ENCODE peak calls at places on chromosomes 1 and 21, in nine cellular contexts. One of them, this sample, is unnamed.
A peak's percentile ranks its signal among the peaks of the same experiment; 100 is the strongest.

GRCh38 chr21:46117586-46118304 is 19.8 kb downstream of the COL6A2 start:
- DNase-seq in HFF-Myc: no peak
- DNase-seq in epithelial cell of esophagus: no peak
- DNase-seq in keratinocyte: no peak
- DNase-seq in mammary epithelial cell: no peak
- DNase-seq in coronary artery: peak; percentile 71
- DNase-seq in cardiac muscle cell: no peak
- DNase-seq in progenitor cell of endocrine pancreas: peak; percentile 9
- DNase-seq in A549: no peak
- DNase-seq in this sample: no peak

GRCh38 chr1:185969524-185969991 is 235.4 kb downstream of the HMCN1 start:
- DNase-seq in mammary epithelial cell: no peak
- DNase-seq in cardiac muscle cell: no peak
- DNase-seq in epithelial cell of esophagus: no peak
- DNase-seq in HFF-Myc: no peak
- DNase-seq in keratinocyte: no peak
- DNase-seq in A549: no peak
- DNase-seq in coronary artery: no peak
- DNase-seq in progenitor cell of endocrine pancreas: no peak
- DNase-seq in this sample: no peak

GRCh38 chr1:31214316-31215082 is 25.2 kb downstream of the NKAIN1 start:
- DNase-seq in coronary artery: no peak
- DNase-seq in HFF-Myc: no peak
- DNase-seq in cardiac muscle cell: peak; percentile 32
- DNase-seq in progenitor cell of endocrine pancreas: no peak
- DNase-seq in mammary epithelial cell: no peak
- DNase-seq in A549: no peak
- DNase-seq in keratinocyte: no peak
- DNase-seq in epithelial cell of esophagus: no peak
- DNase-seq in this sample: no peak

GRCh38 chr1:241462371-241462770 is 57.2 kb downstream of the FH start:
- DNase-seq in mammary epithelial cell: no peak
- DNase-seq in coronary artery: no peak
- DNase-seq in cardiac muscle cell: no peak
- DNase-seq in A549: no peak
- DNase-seq in HFF-Myc: no peak
- DNase-seq in epithelial cell of esophagus: peak; percentile 65
- DNase-seq in keratinocyte: no peak
- DNase-seq in progenitor cell of endocrine pancreas: no peak
- DNase-seq in this sample: no peak

GRCh38 chr1:41811978-41812852 is 106.5 kb downstream of the HIVEP3 start:
- DNase-seq in cardiac muscle cell: peak; percentile 68
- DNase-seq in A549: peak; percentile 59
- DNase-seq in keratinocyte: peak; percentile 52
- DNase-seq in progenitor cell of endocrine pancreas: peak; percentile 24
- DNase-seq in coronary artery: no peak
- DNase-seq in epithelial cell of esophagus: peak; percentile 81
- DNase-seq in HFF-Myc: peak; percentile 87
- DNase-seq in mammary epithelial cell: peak; percentile 59
- DNase-seq in this sample: peak; percentile 29

GRCh38 chr1:38063616-38064015 is 17.0 kb upstream of the POU3F1 start:
- DNase-seq in cardiac muscle cell: no peak
- DNase-seq in coronary artery: no peak
- DNase-seq in epithelial cell of esophagus: no peak
- DNase-seq in A549: no peak
- DNase-seq in progenitor cell of endocrine pancreas: no peak
- DNase-seq in keratinocyte: no peak
- DNase-seq in HFF-Myc: no peak
- DNase-seq in mammary epithelial cell: no peak
- DNase-seq in this sample: no peak

GRCh38 chr1:64917907-64918306 is 48.4 kb downstream of the JAK1 start:
- DNase-seq in A549: no peak
- DNase-seq in HFF-Myc: no peak
- DNase-seq in mammary epithelial cell: no peak
- DNase-seq in keratinocyte: no peak
- DNase-seq in progenitor cell of endocrine pancreas: no peak
- DNase-seq in coronary artery: no peak
- DNase-seq in epithelial cell of esophagus: no peak
- DNase-seq in cardiac muscle cell: no peak
- DNase-seq in this sample: no peak

GRCh38 chr21:33815153-33815707 is 100.4 kb downstream of the ATP5PO start:
- DNase-seq in HFF-Myc: no peak
- DNase-seq in coronary artery: no peak
- DNase-seq in keratinocyte: no peak
- DNase-seq in epithelial cell of esophagus: no peak
- DNase-seq in mammary epithelial cell: no peak
- DNase-seq in A549: no peak
- DNase-seq in cardiac muscle cell: no peak
- DNase-seq in progenitor cell of endocrine pancreas: no peak
- DNase-seq in this sample: no peak

GRCh38 chr21:44991538-44992483 is 52.0 kb downstream of the SLX9 start:
- DNase-seq in HFF-Myc: no peak
- DNase-seq in epithelial cell of esophagus: no peak
- DNase-seq in cardiac muscle cell: no peak
- DNase-seq in progenitor cell of endocrine pancreas: no peak
- DNase-seq in coronary artery: no peak
- DNase-seq in A549: no peak
- DNase-seq in mammary epithelial cell: no peak
- DNase-seq in keratinocyte: no peak
- DNase-seq in this sample: no peak

GRCh38 chr1:99766378-99766800 is at the start of gene FRRS1:
- DNase-seq in HFF-Myc: peak; percentile 54
- DNase-seq in cardiac muscle cell: peak; percentile 91
- DNase-seq in keratinocyte: peak; percentile 49
- DNase-seq in coronary artery: no peak
- DNase-seq in progenitor cell of endocrine pancreas: peak; percentile 18
- DNase-seq in mammary epithelial cell: peak; percentile 85
- DNase-seq in A549: peak; percentile 68
- DNase-seq in epithelial cell of esophagus: peak; percentile 94
- DNase-seq in this sample: no peak

GRCh38 chr1:101376121-101377095 is 139.6 kb downstream of the S1PR1 start:
- DNase-seq in epithelial cell of esophagus: no peak
- DNase-seq in HFF-Myc: no peak
- DNase-seq in keratinocyte: no peak
- DNase-seq in mammary epithelial cell: no peak
- DNase-seq in A549: no peak
- DNase-seq in progenitor cell of endocrine pancreas: no peak
- DNase-seq in cardiac muscle cell: no peak
- DNase-seq in coronary artery: no peak
- DNase-seq in this sample: no peak

GRCh38 chr1:194830387-194830786 is 1644.0 kb upstream of the B3GALT2 start:
- DNase-seq in coronary artery: no peak
- DNase-seq in A549: no peak
- DNase-seq in cardiac muscle cell: no peak
- DNase-seq in progenitor cell of endocrine pancreas: no peak
- DNase-seq in mammary epithelial cell: no peak
- DNase-seq in keratinocyte: no peak
- DNase-seq in epithelial cell of esophagus: no peak
- DNase-seq in HFF-Myc: no peak
- DNase-seq in this sample: no peak

GRCh38 chr1:204464701-204465100 is 29.9 kb downstream of the PIK3C2B start:
- DNase-seq in progenitor cell of endocrine pancreas: no peak
- DNase-seq in keratinocyte: no peak
- DNase-seq in epithelial cell of esophagus: no peak
- DNase-seq in coronary artery: no peak
- DNase-seq in cardiac muscle cell: no peak
- DNase-seq in HFF-Myc: no peak
- DNase-seq in A549: no peak
- DNase-seq in mammary epithelial cell: no peak
- DNase-seq in this sample: no peak

GRCh38 chr21:44365251-44365966 is 12.0 kb downstream of the TRPM2 start:
- DNase-seq in progenitor cell of endocrine pancreas: no peak
- DNase-seq in coronary artery: peak; percentile 71
- DNase-seq in A549: no peak
- DNase-seq in keratinocyte: no peak
- DNase-seq in cardiac muscle cell: no peak
- DNase-seq in HFF-Myc: no peak
- DNase-seq in mammary epithelial cell: no peak
- DNase-seq in epithelial cell of esophagus: no peak
- DNase-seq in this sample: no peak

GRCh38 chr21:44626262-44626661 is 631 bp upstream of the KRTAP10-9 start:
- DNase-seq in mammary epithelial cell: no peak
- DNase-seq in keratinocyte: no peak
- DNase-seq in coronary artery: peak; percentile 35
- DNase-seq in HFF-Myc: no peak
- DNase-seq in cardiac muscle cell: no peak
- DNase-seq in progenitor cell of endocrine pancreas: no peak
- DNase-seq in A549: no peak
- DNase-seq in epithelial cell of esophagus: no peak
- DNase-seq in this sample: no peak

DNA sequence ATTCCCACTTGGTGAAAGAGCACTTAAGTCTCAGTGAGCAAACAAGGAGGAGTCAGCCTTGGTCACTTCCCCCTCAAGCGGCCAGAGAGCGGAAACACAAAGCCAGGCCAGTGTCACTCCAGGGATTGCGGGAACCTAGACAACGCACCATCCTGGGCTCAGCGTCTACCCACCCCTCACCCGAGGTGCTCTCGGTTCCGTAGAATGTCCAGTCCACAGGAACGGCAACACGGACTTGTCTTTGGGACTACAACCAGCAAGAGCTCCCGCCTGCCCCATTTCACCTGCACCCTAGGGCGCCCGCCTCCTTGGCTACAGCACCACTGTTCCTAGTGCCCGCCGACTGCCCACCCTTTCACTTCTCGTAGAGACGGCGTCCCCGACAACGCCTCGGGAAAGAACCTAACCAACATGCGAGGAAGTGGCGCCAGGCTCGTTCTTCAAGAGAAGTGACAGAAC is 511 bp downstream of the GDAP2 start:
- DNase-seq in coronary artery: peak; percentile 79
- DNase-seq in keratinocyte: no peak
- DNase-seq in mammary epithelial cell: peak; percentile 55
- DNase-seq in epithelial cell of esophagus: peak; percentile 66
- DNase-seq in cardiac muscle cell: peak; percentile 79
- DNase-seq in HFF-Myc: peak; percentile 35
- DNase-seq in progenitor cell of endocrine pancreas: peak; percentile 24
- DNase-seq in A549: peak; percentile 53
- DNase-seq in this sample: peak; percentile 12
- TF ChIP-seq CTCF in coronary artery: no peak
- TF ChIP-seq CTCF in keratinocyte: peak; percentile 8
- TF ChIP-seq CTCF in mammary epithelial cell: peak; percentile 26
- TF ChIP-seq CTCF in epithelial cell of esophagus: no peak
- TF ChIP-seq CTCF in cardiac muscle cell: peak; percentile 19
- TF ChIP-seq CTCF in HFF-Myc: peak; percentile 31
- TF ChIP-seq CTCF in progenitor cell of endocrine pancreas: peak; percentile 24
- TF ChIP-seq CTCF in A549: no peak
- TF ChIP-seq CTCF in this sample: peak; percentile 42

DNA sequence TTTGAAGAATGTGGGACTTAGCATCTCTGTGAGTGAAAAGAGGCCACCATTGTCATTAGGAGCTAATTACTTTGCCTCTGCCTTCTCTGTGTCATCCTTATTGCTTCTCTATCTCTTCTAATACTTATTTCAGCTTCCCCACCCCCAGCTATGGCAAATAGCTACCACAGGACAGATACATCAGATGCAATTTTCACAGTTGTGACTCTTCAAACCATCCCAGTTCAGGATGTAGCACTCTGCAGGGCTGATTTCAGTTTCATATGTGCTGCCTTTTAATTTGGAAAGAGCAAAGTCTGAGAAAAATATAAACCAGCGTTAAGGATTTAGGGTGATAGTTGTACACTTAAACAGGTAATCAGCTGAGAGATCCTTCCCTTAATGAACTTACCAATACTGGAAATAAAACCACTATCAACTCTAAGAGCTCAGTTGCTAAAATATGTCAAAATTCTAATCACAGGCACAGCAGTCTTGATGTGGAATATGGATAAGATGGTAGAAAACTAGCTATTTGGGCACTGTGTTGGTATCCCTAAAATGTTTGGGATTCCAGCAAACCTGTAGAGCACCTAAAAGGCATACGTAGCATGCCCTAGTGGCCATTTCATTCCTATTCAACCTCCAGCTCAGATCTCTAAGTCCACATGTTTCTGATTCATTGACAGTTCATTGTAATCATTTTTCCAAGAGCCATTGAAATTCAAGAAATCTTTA is 148.4 kb downstream of the SYT2 start:
- DNase-seq in coronary artery: no peak
- DNase-seq in progenitor cell of endocrine pancreas: no peak
- DNase-seq in HFF-Myc: no peak
- DNase-seq in mammary epithelial cell: no peak
- DNase-seq in epithelial cell of esophagus: no peak
- DNase-seq in A549: no peak
- DNase-seq in keratinocyte: no peak
- DNase-seq in cardiac muscle cell: no peak
- DNase-seq in this sample: no peak
- TF ChIP-seq CTCF in coronary artery: no peak
- TF ChIP-seq CTCF in progenitor cell of endocrine pancreas: peak; percentile 15
- TF ChIP-seq CTCF in HFF-Myc: no peak
- TF ChIP-seq CTCF in mammary epithelial cell: peak; percentile 31
- TF ChIP-seq CTCF in epithelial cell of esophagus: peak; percentile 34
- TF ChIP-seq CTCF in A549: no peak
- TF ChIP-seq CTCF in keratinocyte: peak; percentile 14
- TF ChIP-seq CTCF in cardiac muscle cell: peak; percentile 5
- TF ChIP-seq CTCF in this sample: peak; percentile 27

GRCh38 chr1:217891966-217892365 is 260.8 kb downstream of the SPATA17 start:
- DNase-seq in cardiac muscle cell: no peak
- DNase-seq in HFF-Myc: no peak
- DNase-seq in coronary artery: no peak
- DNase-seq in A549: no peak
- DNase-seq in mammary epithelial cell: peak; percentile 4
- DNase-seq in progenitor cell of endocrine pancreas: no peak
- DNase-seq in epithelial cell of esophagus: no peak
- DNase-seq in keratinocyte: no peak
- DNase-seq in this sample: no peak

GRCh38 chr1:217892750-217893149 is 261.6 kb downstream of the SPATA17 start:
- DNase-seq in progenitor cell of endocrine pancreas: no peak
- DNase-seq in HFF-Myc: no peak
- DNase-seq in epithelial cell of esophagus: peak; percentile 18
- DNase-seq in cardiac muscle cell: no peak
- DNase-seq in A549: no peak
- DNase-seq in coronary artery: no peak
- DNase-seq in keratinocyte: no peak
- DNase-seq in mammary epithelial cell: peak; percentile 70
- DNase-seq in this sample: no peak

DNA sequence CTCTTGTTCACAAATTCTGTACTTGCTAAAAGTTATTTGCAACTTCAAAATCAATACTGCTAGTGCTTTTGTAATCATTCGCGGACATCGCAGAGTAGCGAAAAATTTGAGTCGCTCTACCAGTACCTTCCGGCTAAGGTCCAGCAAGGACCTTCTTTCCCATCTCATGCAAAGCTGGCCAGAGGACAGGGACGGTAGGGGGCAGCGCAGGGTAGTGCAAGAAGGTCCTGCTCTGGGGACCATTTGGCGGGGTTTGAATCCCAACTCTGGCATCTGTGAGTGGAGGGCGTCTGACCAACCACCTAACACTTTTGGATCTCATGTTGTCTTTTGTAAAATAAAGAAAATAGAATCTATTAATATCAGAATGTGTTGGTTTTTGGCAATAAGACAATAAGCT is 258.3 kb downstream of the SPATA17 start:
- DNase-seq in coronary artery: no peak
- DNase-seq in mammary epithelial cell: no peak
- DNase-seq in keratinocyte: no peak
- DNase-seq in HFF-Myc: no peak
- DNase-seq in epithelial cell of esophagus: peak; percentile 4
- DNase-seq in progenitor cell of endocrine pancreas: no peak
- DNase-seq in cardiac muscle cell: peak; percentile 49
- DNase-seq in A549: peak; percentile 25
- DNase-seq in this sample: no peak
- TF ChIP-seq CTCF in coronary artery: no peak
- TF ChIP-seq CTCF in mammary epithelial cell: peak; percentile 41
- TF ChIP-seq CTCF in keratinocyte: peak; percentile 15
- TF ChIP-seq CTCF in HFF-Myc: peak; percentile 18
- TF ChIP-seq CTCF in epithelial cell of esophagus: no peak
- TF ChIP-seq CTCF in progenitor cell of endocrine pancreas: peak; percentile 38
- TF ChIP-seq CTCF in cardiac muscle cell: peak; percentile 11
- TF ChIP-seq CTCF in A549: no peak
- TF ChIP-seq CTCF in this sample: no peak

GRCh38 chr1:213987876-213988638 is at the start of gene PROX1:
- DNase-seq in HFF-Myc: peak; percentile 60
- DNase-seq in mammary epithelial cell: peak; percentile 68
- DNase-seq in progenitor cell of endocrine pancreas: peak; percentile 68
- DNase-seq in cardiac muscle cell: peak; percentile 94
- DNase-seq in keratinocyte: no peak
- DNase-seq in epithelial cell of esophagus: peak; percentile 85
- DNase-seq in A549: peak; percentile 75
- DNase-seq in coronary artery: no peak
- DNase-seq in this sample: peak; percentile 44
- TF ChIP-seq CTCF in HFF-Myc: no peak
- TF ChIP-seq CTCF in mammary epithelial cell: peak; percentile 6
- TF ChIP-seq CTCF in progenitor cell of endocrine pancreas: peak; percentile 14
- TF ChIP-seq CTCF in cardiac muscle cell: peak; percentile 15
- TF ChIP-seq CTCF in keratinocyte: no peak
- TF ChIP-seq CTCF in epithelial cell of esophagus: no peak
- TF ChIP-seq CTCF in A549: no peak
- TF ChIP-seq CTCF in coronary artery: no peak
- TF ChIP-seq CTCF in this sample: no peak